ENCODE peak calls at places on chromosomes 7 and 10, in four cellular contexts. One of them, this sample, is unnamed.

GRCh38 chr7:96311967-96312366 is 9.9 kb downstream of the SLC25A13 start:
- DNase-seq in endothelial cell of umbilical vein: no peak
- DNase-seq in spleen: no peak
- DNase-seq in lower leg skin: no peak
- DNase-seq in this sample: no peak

GRCh38 chr10:63423489-63423888 is 42.3 kb downstream of the JMJD1C start:
- DNase-seq in endothelial cell of umbilical vein: no peak
- DNase-seq in spleen: no peak
- DNase-seq in lower leg skin: no peak
- DNase-seq in this sample: no peak

GRCh38 chr7:128053023-128053422 is 21.8 kb upstream of the LRRC4 start:
- DNase-seq in endothelial cell of umbilical vein: peak
- DNase-seq in spleen: no peak
- DNase-seq in lower leg skin: no peak
- DNase-seq in this sample: no peak

GRCh38 chr7:97734255-97734654 is 2.4 kb downstream of the TAC1 start:
- DNase-seq in endothelial cell of umbilical vein: no peak
- DNase-seq in spleen: no peak
- DNase-seq in lower leg skin: no peak
- DNase-seq in this sample: no peak

GRCh38 chr7:93202594-93203273 is 23.5 kb downstream of the HEPACAM2 start:
- DNase-seq in endothelial cell of umbilical vein: no peak
- DNase-seq in spleen: no peak
- DNase-seq in lower leg skin: no peak
- DNase-seq in this sample: no peak

GRCh38 chr7:157679607-157680006 is 342.8 kb downstream of the DNAJB6 start:
- DNase-seq in endothelial cell of umbilical vein: no peak
- DNase-seq in spleen: peak
- DNase-seq in lower leg skin: peak
- DNase-seq in this sample: no peak

GRCh38 chr7:36605261-36605660 is 119.0 kb downstream of the AOAH start:
- DNase-seq in endothelial cell of umbilical vein: no peak
- DNase-seq in spleen: no peak
- DNase-seq in lower leg skin: no peak
- DNase-seq in this sample: no peak

GRCh38 chr7:103702982-103703381 is 257.0 kb upstream of the SLC26A5 start:
- DNase-seq in endothelial cell of umbilical vein: no peak
- DNase-seq in spleen: no peak
- DNase-seq in lower leg skin: no peak
- DNase-seq in this sample: no peak

GRCh38 chr10:36181421-36181820 is 539.3 kb upstream of the FZD8 start:
- DNase-seq in endothelial cell of umbilical vein: peak
- DNase-seq in spleen: no peak
- DNase-seq in lower leg skin: no peak
- DNase-seq in this sample: no peak

GRCh38 chr7:50682079-50682478 is 100.6 kb downstream of the GRB10 start:
- DNase-seq in endothelial cell of umbilical vein: peak
- DNase-seq in spleen: no peak
- DNase-seq in lower leg skin: no peak
- DNase-seq in this sample: no peak

GRCh38 chr10:84172435-84173356 is 905 bp upstream of the GPR15LG start:
- DNase-seq in endothelial cell of umbilical vein: no peak
- DNase-seq in spleen: no peak
- DNase-seq in lower leg skin: peak
- DNase-seq in this sample: no peak

GRCh38 chr10:92419740-92420553 is 129.0 kb downstream of the MARCHF5 start:
- DNase-seq in endothelial cell of umbilical vein: peak
- DNase-seq in spleen: peak
- DNase-seq in lower leg skin: no peak
- DNase-seq in this sample: peak

GRCh38 chr10:8054498-8055407 is at the start of gene GATA3:
- DNase-seq in endothelial cell of umbilical vein: peak
- DNase-seq in spleen: peak
- DNase-seq in lower leg skin: peak
- DNase-seq in this sample: peak

GRCh38 chr7:89607797-89608196 is 546.5 kb upstream of the STEAP1 start:
- DNase-seq in endothelial cell of umbilical vein: no peak
- DNase-seq in spleen: no peak
- DNase-seq in lower leg skin: no peak
- DNase-seq in this sample: no peak

GRCh38 chr10:103476046-103476768 is 2.8 kb downstream of the CALHM3 start:
- DNase-seq in endothelial cell of umbilical vein: no peak
- DNase-seq in spleen: no peak
- DNase-seq in lower leg skin: no peak
- DNase-seq in this sample: no peak

GRCh38 chr7:25456467-25457171 is 228.3 kb upstream of the NPVF start:
- DNase-seq in endothelial cell of umbilical vein: no peak
- DNase-seq in spleen: no peak
- DNase-seq in lower leg skin: no peak
- DNase-seq in this sample: no peak

GRCh38 chr7:22581099-22581498 is 81.1 kb upstream of the STEAP1B start:
- DNase-seq in endothelial cell of umbilical vein: no peak
- DNase-seq in spleen: no peak
- DNase-seq in lower leg skin: no peak
- DNase-seq in this sample: no peak

GRCh38 chr7:107995184-107996071 is 7.5 kb downstream of the LAMB1 start:
- DNase-seq in endothelial cell of umbilical vein: peak
- DNase-seq in spleen: no peak
- DNase-seq in lower leg skin: no peak
- DNase-seq in this sample: no peak

GRCh38 chr7:25311346-25311745 is 83.1 kb upstream of the NPVF start:
- DNase-seq in endothelial cell of umbilical vein: no peak
- DNase-seq in spleen: no peak
- DNase-seq in lower leg skin: no peak
- DNase-seq in this sample: no peak

GRCh38 chr10:100009793-100010676 is at the start of gene DNMBP:
- DNase-seq in endothelial cell of umbilical vein: peak
- DNase-seq in spleen: peak
- DNase-seq in lower leg skin: peak
- DNase-seq in this sample: peak

GRCh38 chr7:30920584-30921539 is 9.2 kb downstream of the AQP1 start:
- DNase-seq in endothelial cell of umbilical vein: peak
- DNase-seq in spleen: peak
- DNase-seq in lower leg skin: peak
- DNase-seq in this sample: peak

GRCh38 chr10:42177077-42177792 is 461.1 kb downstream of the ZNF33B start:
- DNase-seq in endothelial cell of umbilical vein: no peak
- DNase-seq in spleen: no peak
- DNase-seq in lower leg skin: no peak
- DNase-seq in this sample: no peak

GRCh38 chr7:126996659-126997058 is 256.1 kb downstream of the GRM8 start:
- DNase-seq in endothelial cell of umbilical vein: no peak
- DNase-seq in spleen: no peak
- DNase-seq in lower leg skin: no peak
- DNase-seq in this sample: no peak

GRCh38 chr7:20350518-20350951 is 19.8 kb downstream of the ITGB8 start:
- DNase-seq in endothelial cell of umbilical vein: peak
- DNase-seq in spleen: no peak
- DNase-seq in lower leg skin: no peak
- DNase-seq in this sample: no peak

GRCh38 chr10:132094581-132095234 is 29.0 kb downstream of the JAKMIP3 start:
- DNase-seq in endothelial cell of umbilical vein: no peak
- DNase-seq in spleen: no peak
- DNase-seq in lower leg skin: no peak
- DNase-seq in this sample: no peak

GRCh38 chr7:17486835-17487234 is 188.4 kb downstream of the AHR start:
- DNase-seq in endothelial cell of umbilical vein: no peak
- DNase-seq in spleen: no peak
- DNase-seq in lower leg skin: no peak
- DNase-seq in this sample: no peak

GRCh38 chr10:77949167-77949566 is 22.6 kb upstream of the DLG5 start:
- DNase-seq in endothelial cell of umbilical vein: peak
- DNase-seq in spleen: no peak
- DNase-seq in lower leg skin: no peak
- DNase-seq in this sample: no peak

GRCh38 chr10:69959911-69960310 is 92.7 kb upstream of the MACROH2A2 start:
- DNase-seq in endothelial cell of umbilical vein: no peak
- DNase-seq in spleen: no peak
- DNase-seq in lower leg skin: no peak
- DNase-seq in this sample: no peak

GRCh38 chr10:126663328-126663727 is 7.2 kb downstream of the C10orf90 start:
- DNase-seq in endothelial cell of umbilical vein: no peak
- DNase-seq in spleen: no peak
- DNase-seq in lower leg skin: peak
- DNase-seq in this sample: no peak

GRCh38 chr7:69211739-69212138 is 386.5 kb upstream of the AUTS2 start:
- DNase-seq in endothelial cell of umbilical vein: no peak
- DNase-seq in spleen: no peak
- DNase-seq in lower leg skin: peak
- DNase-seq in this sample: no peak

GRCh38 chr7:158116235-158116634 is 471.4 kb downstream of the PTPRN2 start:
- DNase-seq in endothelial cell of umbilical vein: no peak
- DNase-seq in spleen: no peak
- DNase-seq in lower leg skin: peak
- DNase-seq in this sample: no peak

GRCh38 chr7:64876792-64877713 is 26.0 kb upstream of the ZNF273 start:
- DNase-seq in endothelial cell of umbilical vein: no peak
- DNase-seq in spleen: peak
- DNase-seq in lower leg skin: peak
- DNase-seq in this sample: peak

GRCh38 chr10:6843477-6843876 is 263.4 kb upstream of the PRKCQ start:
- DNase-seq in endothelial cell of umbilical vein: no peak
- DNase-seq in spleen: no peak
- DNase-seq in lower leg skin: no peak
- DNase-seq in this sample: peak

GRCh38 chr10:6840766-6841165 is 260.7 kb upstream of the PRKCQ start:
- DNase-seq in endothelial cell of umbilical vein: no peak
- DNase-seq in spleen: no peak
- DNase-seq in lower leg skin: no peak
- DNase-seq in this sample: no peak

GRCh38 chr10:6842722-6843121 is 262.6 kb upstream of the PRKCQ start:
- DNase-seq in endothelial cell of umbilical vein: no peak
- DNase-seq in spleen: no peak
- DNase-seq in lower leg skin: no peak
- DNase-seq in this sample: no peak

GRCh38 chr10:6840093-6840763 is 260.2 kb upstream of the PRKCQ start:
- DNase-seq in endothelial cell of umbilical vein: no peak
- DNase-seq in spleen: no peak
- DNase-seq in lower leg skin: no peak
- DNase-seq in this sample: no peak

DNA sequence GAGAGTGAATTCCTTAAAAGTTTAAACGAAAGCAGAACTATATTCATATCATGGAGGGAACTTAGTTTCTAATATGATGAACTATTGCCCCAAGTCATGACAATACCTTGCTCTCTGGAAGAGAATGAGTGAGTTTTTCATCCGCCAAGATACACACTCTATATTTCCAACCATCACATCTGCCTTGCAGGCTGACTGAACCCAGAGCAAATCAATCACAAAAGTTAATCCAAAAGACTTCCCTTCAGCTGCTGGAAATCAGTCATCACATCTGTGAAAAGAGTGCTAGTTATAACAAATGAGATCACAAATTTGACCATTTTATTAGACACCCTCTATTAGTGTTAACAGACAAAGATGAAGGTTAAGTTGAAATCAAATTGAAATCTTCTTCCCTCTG is 261.7 kb upstream of the PRKCQ start:
- DNase-seq in endothelial cell of umbilical vein: no peak
- DNase-seq in spleen: no peak
- DNase-seq in lower leg skin: no peak
- DNase-seq in this sample: no peak
- TF ChIP-seq POLR2A in endothelial cell of umbilical vein: no peak
- TF ChIP-seq POLR2A in spleen: no peak
- TF ChIP-seq POLR2A in lower leg skin: no peak
- TF ChIP-seq POLR2A in this sample: no peak

GRCh38 chr10:48523212-48523819 is 81.6 kb downstream of the ARHGAP22 start:
- DNase-seq in endothelial cell of umbilical vein: peak
- DNase-seq in spleen: peak
- DNase-seq in lower leg skin: peak
- DNase-seq in this sample: peak
- TF ChIP-seq POLR2A in endothelial cell of umbilical vein: no peak
- TF ChIP-seq POLR2A in spleen: no peak
- TF ChIP-seq POLR2A in lower leg skin: no peak
- TF ChIP-seq POLR2A in this sample: no peak

GRCh38 chr7:99755085-99755484 is 20.1 kb upstream of the CYP3A7 start:
- DNase-seq in endothelial cell of umbilical vein: no peak
- DNase-seq in spleen: no peak
- DNase-seq in lower leg skin: no peak
- DNase-seq in this sample: no peak

GRCh38 chr7:99748846-99749579 is 14.0 kb upstream of the CYP3A7 start:
- DNase-seq in endothelial cell of umbilical vein: no peak
- DNase-seq in spleen: no peak
- DNase-seq in lower leg skin: no peak
- DNase-seq in this sample: no peak

GRCh38 chr7:99752354-99752753 is 17.4 kb upstream of the CYP3A7 start:
- DNase-seq in endothelial cell of umbilical vein: no peak
- DNase-seq in spleen: no peak
- DNase-seq in lower leg skin: no peak
- DNase-seq in this sample: peak
- TF ChIP-seq POLR2A in endothelial cell of umbilical vein: no peak
- TF ChIP-seq POLR2A in spleen: no peak
- TF ChIP-seq POLR2A in lower leg skin: no peak
- TF ChIP-seq POLR2A in this sample: no peak

DNA sequence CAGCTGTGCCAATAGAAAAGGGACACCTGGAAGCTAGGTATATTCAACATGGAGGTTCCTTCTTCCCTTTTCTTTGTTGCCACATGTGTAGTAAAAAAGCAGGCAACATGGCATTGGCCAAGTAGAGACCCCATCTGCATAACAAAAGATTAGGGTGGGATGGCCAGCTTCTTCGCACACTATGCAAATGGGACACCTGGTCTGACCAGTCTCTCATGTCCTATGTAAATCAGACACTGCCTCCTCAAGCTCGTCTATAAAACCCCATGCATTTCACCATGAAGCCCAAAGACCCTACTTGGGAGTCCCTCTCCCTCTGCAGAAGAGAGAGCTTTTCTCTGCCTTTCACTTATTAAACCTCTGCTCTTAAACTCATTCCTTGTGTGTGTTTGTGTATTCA is 53.9 kb downstream of the MYL10 start:
- DNase-seq in endothelial cell of umbilical vein: no peak
- DNase-seq in spleen: no peak
- DNase-seq in lower leg skin: peak
- DNase-seq in this sample: no peak
- TF ChIP-seq POLR2A in endothelial cell of umbilical vein: no peak
- TF ChIP-seq POLR2A in spleen: no peak
- TF ChIP-seq POLR2A in lower leg skin: no peak
- TF ChIP-seq POLR2A in this sample: no peak